ENCODE peak calls at places on chromosomes 13 and 19, in ten cellular contexts. M, R, L, Q, X, I, C, D, Z and E are unnamed samples.

GRCh38 chr19:44848036-44848804 is 2.1 kb downstream of the NECTIN2 start:
- DNase-seq in M (peak), R (peak), L (peak), Q (no peak), X (no peak), I (no peak), C (peak), D (peak), Z (no peak), E (no peak)

GRCh38 chr13:25468330-25469178 is 96.8 kb downstream of the ATP8A2 start:
- DNase-seq in M (peak), R (peak), L (no peak), Q (no peak), X (no peak), I (peak), C (peak), D (peak), Z (no peak), E (no peak)

GRCh38 chr13:45875951-45876350 is 24.4 kb upstream of the SIAH3 start:
- DNase-seq in M (no peak), R (no peak), L (peak), Q (no peak), X (no peak), I (no peak), C (no peak), D (no peak), Z (no peak), E (peak)

GRCh38 chr13:99985886-99986527 is 4.4 kb downstream of the ZIC2 start:
- DNase-seq in M (no peak), R (no peak), L (no peak), Q (no peak), X (no peak), I (no peak), C (no peak), D (no peak), Z (no peak), E (no peak)

GRCh38 chr19:33376423-33376822 is 2.9 kb downstream of the CEBPG start:
- DNase-seq in M (peak), R (no peak), L (no peak), Q (peak), X (no peak), I (no peak), C (peak), D (no peak), Z (peak), E (peak)

GRCh38 chr13:74134777-74135305 is 637 bp upstream of the KLF12 start:
- DNase-seq in M (no peak), R (peak), L (no peak), Q (no peak), X (peak), I (peak), C (no peak), D (no peak), Z (peak), E (peak)

GRCh38 chr13:98173431-98173921 is 3.6 kb downstream of the RNF113B start:
- DNase-seq in M (peak), R (no peak), L (no peak), Q (peak), X (no peak), I (no peak), C (peak), D (peak), Z (no peak), E (no peak)

GRCh38 chr13:101514695-101515275 is 62.3 kb downstream of the ITGBL1 start:
- DNase-seq in M (peak), R (peak), L (no peak), Q (no peak), X (peak), I (no peak), C (peak), D (peak), Z (no peak), E (peak)

GRCh38 chr13:52455677-52456041 is 381 bp downstream of the CKAP2 start:
- DNase-seq in M (peak), R (peak), L (no peak), Q (peak), X (peak), I (peak), C (peak), D (peak), Z (peak), E (peak)

GRCh38 chr19:14073925-14074838 is 1.6 kb downstream of the MISP3 start:
- DNase-seq in M (no peak), R (no peak), L (peak), Q (no peak), X (no peak), I (no peak), C (peak), D (no peak), Z (peak), E (peak)

GRCh38 chr19:44712864-44713515 is 14.0 kb downstream of the CEACAM16 start:
- DNase-seq in M (no peak), R (no peak), L (no peak), Q (no peak), X (no peak), I (no peak), C (peak), D (peak), Z (no peak), E (no peak)

GRCh38 chr13:113879506-113880360 is 15.9 kb upstream of the GAS6 start:
- DNase-seq in M (no peak), R (no peak), L (no peak), Q (no peak), X (no peak), I (peak), C (no peak), D (no peak), Z (no peak), E (no peak)

GRCh38 chr19:51394045-51394836 is 3.9 kb upstream of the C19orf84 start:
- DNase-seq in M (peak), R (peak), L (peak), Q (peak), X (peak), I (peak), C (peak), D (peak), Z (peak), E (peak)

GRCh38 chr19:16365300-16365996 is 40.8 kb downstream of the KLF2 start:
- DNase-seq in M (no peak), R (no peak), L (no peak), Q (no peak), X (no peak), I (no peak), C (no peak), D (no peak), Z (peak), E (no peak)

GRCh38 chr19:16897572-16898056 is 8.8 kb downstream of the F2RL3 start:
- DNase-seq in M (no peak), R (no peak), L (no peak), Q (no peak), X (no peak), I (no peak), C (peak), D (no peak), Z (peak), E (peak)

GRCh38 chr13:27362064-27362751 is 62.2 kb upstream of the GTF3A start:
- DNase-seq in M (peak), R (peak), L (no peak), Q (no peak), X (peak), I (peak), C (peak), D (peak), Z (peak), E (peak)

GRCh38 chr13:51976423-51976822 is 34.8 kb downstream of the ATP7B start:
- DNase-seq in M (no peak), R (no peak), L (no peak), Q (no peak), X (no peak), I (no peak), C (no peak), D (no peak), Z (no peak), E (no peak)

GRCh38 chr13:42110410-42111155 is 62.1 kb downstream of the DGKH start:
- DNase-seq in M (peak), R (peak), L (peak), Q (peak), X (peak), I (no peak), C (peak), D (peak), Z (no peak), E (peak)

GRCh38 chr19:799076-799881 is 2.0 kb downstream of the PTBP1 start:
- DNase-seq in M (peak), R (peak), L (no peak), Q (no peak), X (peak), I (no peak), C (peak), D (peak), Z (no peak), E (no peak)

GRCh38 chr19:12946092-12946845 is 607 bp downstream of the RAD23A start:
- DNase-seq in M (peak), R (peak), L (peak), Q (no peak), X (peak), I (peak), C (peak), D (peak), Z (peak), E (peak)

GRCh38 chr13:94020833-94021232 is 458.6 kb downstream of the DCT start:
- DNase-seq in M (no peak), R (no peak), L (no peak), Q (no peak), X (no peak), I (no peak), C (peak), D (no peak), Z (no peak), E (no peak)

GRCh38 chr19:30254789-30255188 is 117.4 kb upstream of the ZNF536 start:
- DNase-seq in M (no peak), R (no peak), L (no peak), Q (no peak), X (no peak), I (no peak), C (no peak), D (no peak), Z (no peak), E (no peak)

GRCh38 chr13:48116808-48117207 is 21.9 kb upstream of the MED4 start:
- DNase-seq in M (no peak), R (no peak), L (no peak), Q (no peak), X (no peak), I (no peak), C (no peak), D (no peak), Z (no peak), E (no peak)

GRCh38 chr13:22757530-22758120 is 423.2 kb upstream of the SGCG start:
- DNase-seq in M (peak), R (no peak), L (no peak), Q (no peak), X (no peak), I (no peak), C (peak), D (peak), Z (no peak), E (no peak)

GRCh38 chr13:110869805-110870706 is 44.8 kb downstream of the ANKRD10 start:
- DNase-seq in M (peak), R (no peak), L (peak), Q (peak), X (no peak), I (peak), C (peak), D (peak), Z (peak), E (peak)

GRCh38 chr19:2061936-2062729 is 11.1 kb upstream of the MKNK2 start:
- DNase-seq in M (no peak), R (no peak), L (no peak), Q (no peak), X (no peak), I (no peak), C (no peak), D (peak), Z (peak), E (no peak)

GRCh38 chr13:81031996-81032395 is 691.1 kb upstream of the SPRY2 start:
- DNase-seq in M (peak), R (no peak), L (no peak), Q (no peak), X (no peak), I (no peak), C (no peak), D (no peak), Z (no peak), E (no peak)

GRCh38 chr13:71217827-71218226 is 649.2 kb downstream of the DACH1 start:
- DNase-seq in M (no peak), R (no peak), L (no peak), Q (no peak), X (no peak), I (no peak), C (no peak), D (no peak), Z (no peak), E (no peak)

DNA sequence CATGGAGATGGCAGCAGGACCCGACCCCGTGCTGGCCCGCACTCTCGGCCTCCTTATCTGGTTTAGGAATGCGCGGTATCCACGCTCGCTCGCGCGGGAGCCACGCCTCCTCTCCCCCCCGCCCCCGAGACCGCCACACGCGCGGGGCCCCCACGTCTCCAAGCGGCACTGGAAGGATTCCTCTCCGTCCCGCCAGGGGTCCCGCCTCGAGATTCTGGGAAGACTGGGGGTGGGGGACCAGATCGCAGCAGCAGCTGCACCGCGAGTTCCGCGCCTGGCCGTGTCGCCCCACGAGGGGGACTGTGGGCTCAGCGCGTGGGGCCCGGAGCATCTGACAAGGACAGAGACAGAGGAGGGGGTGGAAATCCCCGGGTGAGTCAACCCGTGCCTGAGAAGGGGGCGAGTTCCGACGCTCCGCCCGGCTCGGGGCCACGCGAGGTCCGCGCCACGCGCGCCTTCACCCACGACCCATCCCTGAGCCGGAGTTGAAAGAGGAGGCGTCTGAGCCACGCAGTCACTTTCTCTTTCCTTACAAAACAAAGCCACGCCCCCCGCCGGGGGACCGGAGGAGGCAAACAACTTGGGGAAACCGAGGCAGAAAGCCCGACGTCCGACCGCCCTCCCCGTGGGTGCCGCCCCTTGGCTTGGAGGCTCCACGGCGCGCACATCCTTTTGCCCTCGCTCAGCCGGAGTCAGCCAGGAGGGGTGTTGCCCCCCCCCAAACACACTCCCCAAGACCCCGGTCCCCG is 802 bp downstream of the S1PR2 start:
- DNase-seq in M (peak), R (peak), L (no peak), Q (no peak), X (peak), I (peak), C (peak), D (peak), Z (peak), E (peak)
- TF ChIP-seq CTCF in M (no peak), R (peak), L (no peak), Q (peak), X (no peak), I (peak), C (no peak), D (no peak), Z (no peak), E (no peak)

DNA sequence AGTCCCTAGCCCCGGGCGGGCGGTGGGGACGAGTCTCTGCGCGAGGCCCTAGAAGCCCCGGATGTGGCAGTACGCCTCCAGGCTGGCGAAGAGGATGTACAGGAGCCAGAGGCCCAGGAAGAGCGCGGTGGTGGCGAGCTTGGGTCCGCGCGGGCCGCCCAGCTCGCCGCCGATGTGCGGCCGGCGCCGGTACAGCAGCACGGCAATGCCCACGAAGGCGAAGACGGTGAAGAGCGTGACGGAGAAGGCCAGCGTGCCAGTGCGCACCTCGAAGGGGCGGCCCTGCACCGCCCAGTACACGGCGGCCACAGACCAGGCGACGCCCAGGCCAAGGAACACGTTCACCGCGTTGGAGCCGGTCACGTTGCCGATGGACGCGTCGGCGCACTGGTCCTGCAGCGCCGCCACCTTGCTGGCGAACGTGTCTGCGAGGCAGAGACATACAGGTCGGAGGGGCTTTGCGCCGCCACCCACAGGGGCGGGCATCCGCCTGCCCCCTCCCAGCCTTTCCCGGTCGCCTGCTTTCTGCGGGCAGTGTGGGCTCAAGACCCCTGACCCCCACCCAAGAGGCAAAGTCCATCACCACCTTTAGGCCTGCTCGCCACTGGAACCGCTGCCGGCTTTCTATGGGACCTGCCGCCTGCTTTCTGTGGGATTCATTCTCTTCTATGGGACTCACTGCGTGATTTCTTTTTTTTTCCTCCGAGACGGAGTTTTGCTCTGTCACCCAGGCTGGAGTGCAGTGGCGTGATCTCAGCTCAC is 10.9 kb upstream of the MEIS3 start:
- DNase-seq in M (peak), R (no peak), L (no peak), Q (no peak), X (peak), I (no peak), C (peak), D (peak), Z (peak), E (peak)
- TF ChIP-seq CTCF in M (peak), R (peak), L (peak), Q (peak), X (no peak), I (peak), C (peak), D (peak), Z (no peak), E (peak)

GRCh38 chr19:57814505-57815246 is at the start of gene ZNF552:
- DNase-seq in M (peak), R (peak), L (peak), Q (peak), X (peak), I (peak), C (peak), D (peak), Z (peak), E (peak)
- TF ChIP-seq CTCF in M (no peak), R (no peak), L (peak), Q (no peak), X (no peak), I (no peak), C (no peak), D (peak), Z (no peak), E (no peak)

DNA sequence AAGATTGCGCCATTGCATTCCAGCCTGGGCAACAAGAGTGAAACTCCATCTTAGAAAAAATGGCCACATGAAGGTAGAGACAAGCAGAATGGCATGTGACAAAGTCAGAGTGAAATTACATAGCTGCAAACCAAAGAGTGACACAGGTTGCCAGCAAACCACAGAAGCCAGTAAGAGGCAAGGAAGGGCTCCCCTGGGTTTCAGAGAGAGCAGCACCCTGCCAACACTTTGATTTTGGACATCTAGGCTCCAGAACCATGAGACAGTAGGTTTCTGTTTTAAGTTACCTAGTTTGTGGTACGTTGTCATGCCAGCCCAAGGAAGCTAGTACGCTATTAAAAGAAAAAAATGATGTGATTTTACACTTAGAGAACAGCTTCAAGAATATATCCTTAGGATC is 1.9 kb downstream of the NLRP4 start:
- DNase-seq in M (no peak), R (no peak), L (no peak), Q (no peak), X (no peak), I (no peak), C (no peak), D (no peak), Z (no peak), E (no peak)
- TF ChIP-seq CTCF in M (no peak), R (no peak), L (no peak), Q (no peak), X (no peak), I (no peak), C (no peak), D (no peak), Z (no peak), E (no peak)

GRCh38 chr19:18152817-18153554 is at the start of gene PIK3R2:
- DNase-seq in M (peak), R (peak), L (peak), Q (peak), X (peak), I (peak), C (peak), D (peak), Z (peak), E (peak)
- TF ChIP-seq CTCF in M (no peak), R (no peak), L (no peak), Q (no peak), X (no peak), I (peak), C (no peak), D (no peak), Z (no peak), E (no peak)